ENCODE peak calls at places on chromosomes 13 and 19, in nine cellular contexts. X, A, R, K, Q, E, L, S and F are unnamed samples.

GRCh38 chr13:112963641-112964040 is 5.4 kb upstream of the MCF2L start:
- DNase-seq in X (no peak), A (no peak), R (peak), K (no peak), Q (peak), E (no peak), L (no peak), S (no peak), F (no peak)

GRCh38 chr13:110716235-110716505 is 2.7 kb downstream of the ING1 start:
- DNase-seq in X (no peak), A (no peak), R (peak), K (no peak), Q (no peak), E (peak), L (peak), S (peak), F (no peak)

GRCh38 chr19:17659996-17660395 is 28.2 kb downstream of the UNC13A start:
- DNase-seq in X (no peak), A (no peak), R (peak), K (no peak), Q (no peak), E (no peak), L (no peak), S (no peak), F (no peak)

GRCh38 chr19:11064831-11065303 is 24.4 kb upstream of the LDLR start:
- DNase-seq in X (no peak), A (no peak), R (no peak), K (no peak), Q (no peak), E (no peak), L (peak), S (peak), F (no peak)

GRCh38 chr13:29888306-29888705 is 37.9 kb upstream of the UBL3 start:
- DNase-seq in X (no peak), A (no peak), R (no peak), K (no peak), Q (no peak), E (no peak), L (peak), S (no peak), F (no peak)

GRCh38 chr19:18460313-18460712 is 22.4 kb upstream of the ISYNA1 start:
- DNase-seq in X (peak), A (peak), R (peak), K (peak), Q (no peak), E (no peak), L (peak), S (peak), F (no peak)

GRCh38 chr13:94120878-94121277 is 358.6 kb downstream of the DCT start:
- DNase-seq in X (no peak), A (no peak), R (no peak), K (no peak), Q (no peak), E (no peak), L (no peak), S (no peak), F (no peak)

GRCh38 chr13:54958781-54959180 is 1930.2 kb downstream of the OLFM4 start:
- DNase-seq in X (no peak), A (no peak), R (no peak), K (no peak), Q (no peak), E (no peak), L (no peak), S (no peak), F (no peak)

GRCh38 chr13:73732350-73732749 is 401.9 kb downstream of the KLF12 start:
- DNase-seq in X (no peak), A (no peak), R (no peak), K (no peak), Q (no peak), E (no peak), L (no peak), S (no peak), F (no peak)

GRCh38 chr19:48663667-48664066 is 9.2 kb downstream of the NTN5 start:
- DNase-seq in X (no peak), A (no peak), R (no peak), K (no peak), Q (no peak), E (no peak), L (no peak), S (no peak), F (no peak)

GRCh38 chr13:91381371-91381770 is 17.1 kb upstream of the GPC5 start:
- DNase-seq in X (peak), A (peak), R (no peak), K (no peak), Q (no peak), E (no peak), L (peak), S (peak), F (no peak)
- TF ChIP-seq CTCF in X (peak), A (peak), R (peak), K (no peak), Q (peak), E (no peak), L (peak), S (peak), F (peak)

DNA sequence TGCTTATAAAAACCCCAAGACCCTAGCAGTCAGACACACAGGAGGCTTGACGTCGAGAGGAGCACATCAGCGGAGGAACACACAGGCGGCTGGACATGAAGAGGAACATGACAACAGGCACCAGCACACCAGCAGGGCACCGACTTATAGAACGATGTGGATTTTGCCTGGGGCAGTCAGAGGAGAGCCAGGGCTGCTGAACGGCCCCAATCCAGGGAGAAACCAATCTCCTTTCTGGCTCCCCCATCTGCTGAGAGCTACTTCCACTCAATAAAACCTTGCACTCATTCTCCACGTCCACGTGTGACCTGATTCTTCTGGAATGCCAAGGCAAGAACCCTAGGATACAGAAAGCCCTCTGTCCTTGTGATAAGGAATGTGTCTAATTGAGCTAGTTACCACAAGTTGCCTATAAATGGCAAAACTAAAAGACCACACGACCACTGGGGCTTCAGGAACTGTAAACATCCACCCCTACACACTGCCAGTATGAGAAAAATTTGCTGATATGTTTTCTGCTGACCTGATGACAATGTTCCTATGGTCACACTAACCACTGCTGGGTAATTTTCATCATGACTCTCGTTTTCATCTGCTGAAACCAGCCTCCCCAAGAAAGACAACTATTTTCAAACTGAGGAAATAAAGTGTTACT is 35.8 kb upstream of the CEACAM21 start:
- DNase-seq in X (peak), A (no peak), R (no peak), K (no peak), Q (no peak), E (no peak), L (no peak), S (no peak), F (no peak)
- TF ChIP-seq CTCF in X (no peak), A (no peak), R (no peak), K (no peak), Q (no peak), E (no peak), L (no peak), S (no peak), F (no peak)

GRCh38 chr19:35543280-35544109 is 1.9 kb upstream of the TMEM147 start:
- DNase-seq in X (no peak), A (no peak), R (no peak), K (peak), Q (no peak), E (no peak), L (no peak), S (no peak), F (no peak)

GRCh38 chr19:35544110-35544802 is 1.2 kb upstream of the TMEM147 start:
- DNase-seq in X (no peak), A (no peak), R (no peak), K (peak), Q (no peak), E (no peak), L (no peak), S (no peak), F (no peak)

GRCh38 chr19:35539850-35540249 is 5.6 kb upstream of the TMEM147 start:
- DNase-seq in X (no peak), A (no peak), R (no peak), K (no peak), Q (no peak), E (no peak), L (no peak), S (no peak), F (no peak)

GRCh38 chr19:35540356-35540927 is 5.0 kb upstream of the TMEM147 start:
- DNase-seq in X (no peak), A (no peak), R (no peak), K (no peak), Q (no peak), E (no peak), L (no peak), S (no peak), F (no peak)

DNA sequence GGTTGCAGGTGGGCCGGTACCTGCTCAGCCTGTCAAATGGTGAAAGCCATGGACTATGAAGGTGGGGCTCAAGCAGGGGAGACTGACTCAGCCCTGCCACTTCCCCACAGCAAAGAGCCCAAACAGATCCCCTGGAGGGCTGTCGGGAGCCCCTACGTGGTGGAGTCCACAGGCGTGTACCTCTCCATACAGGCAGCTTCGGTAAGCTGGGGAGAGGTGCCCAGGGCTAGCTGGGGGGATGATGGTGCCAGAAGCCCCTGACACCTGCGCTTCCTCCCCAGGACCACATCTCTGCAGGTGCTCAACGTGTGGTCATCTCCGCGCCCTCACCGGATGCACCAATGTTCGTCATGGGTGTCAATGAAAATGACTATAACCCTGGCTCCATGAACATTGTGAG is 3.2 kb upstream of the TMEM147 start:
- DNase-seq in X (no peak), A (no peak), R (no peak), K (no peak), Q (no peak), E (no peak), L (no peak), S (no peak), F (no peak)
- TF ChIP-seq CTCF in X (no peak), A (no peak), R (no peak), K (no peak), Q (no peak), E (no peak), L (no peak), S (no peak), F (no peak)

GRCh38 chr19:50026550-50026906 is 723 bp downstream of the ZNF473 start:
- DNase-seq in X (no peak), A (no peak), R (no peak), K (no peak), Q (no peak), E (no peak), L (no peak), S (no peak), F (no peak)

GRCh38 chr19:50024719-50025021 is 502 bp downstream of the VRK3 start:
- DNase-seq in X (no peak), A (peak), R (peak), K (no peak), Q (no peak), E (no peak), L (no peak), S (no peak), F (no peak)

GRCh38 chr19:50022823-50023222 is 2.3 kb downstream of the VRK3 start:
- DNase-seq in X (no peak), A (no peak), R (no peak), K (no peak), Q (no peak), E (no peak), L (no peak), S (no peak), F (no peak)

GRCh38 chr19:50025794-50026549 is at the start of gene ZNF473:
- DNase-seq in X (peak), A (peak), R (peak), K (peak), Q (peak), E (peak), L (peak), S (peak), F (no peak)

DNA sequence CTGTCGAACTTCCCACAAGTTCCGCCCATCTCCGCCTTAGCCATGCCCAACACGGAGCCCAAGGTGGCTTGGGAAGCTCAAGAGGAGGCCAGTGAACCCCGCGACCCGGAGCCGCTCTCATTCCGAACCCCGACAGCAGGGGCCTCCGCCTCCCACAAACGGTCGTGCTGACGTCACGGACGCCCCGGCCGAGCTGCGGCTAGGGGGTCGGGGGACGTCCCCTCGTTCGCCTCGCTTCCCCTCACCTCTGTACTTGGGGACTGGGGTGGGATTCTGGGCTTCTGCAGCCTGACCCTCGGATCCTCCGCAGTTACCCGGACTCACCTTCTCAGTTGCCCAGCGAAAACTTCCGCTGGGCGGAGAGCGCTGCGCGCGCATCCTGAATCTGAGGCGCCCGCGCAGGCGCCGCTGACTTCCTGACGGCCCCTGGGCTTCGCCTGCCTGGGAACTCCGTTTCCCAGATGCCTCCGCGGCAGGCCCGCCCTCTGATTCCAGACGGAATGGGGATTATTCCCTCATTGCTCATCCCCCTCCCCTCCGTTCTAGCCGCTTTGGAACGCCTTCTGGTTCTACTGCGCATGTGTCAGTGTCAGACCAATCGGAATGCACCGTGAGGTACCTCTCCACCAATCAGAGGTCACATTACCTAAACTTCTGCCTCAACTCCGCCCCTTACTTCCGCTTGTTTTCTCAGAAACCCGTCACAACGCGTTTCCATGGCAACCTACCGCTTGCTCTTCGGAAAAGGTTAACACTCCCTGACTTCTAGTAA is at the start of gene VRK3:
- DNase-seq in X (peak), A (peak), R (peak), K (peak), Q (peak), E (peak), L (peak), S (peak), F (peak)
- TF ChIP-seq CTCF in X (no peak), A (no peak), R (no peak), K (no peak), Q (peak), E (no peak), L (peak), S (no peak), F (no peak)

DNA sequence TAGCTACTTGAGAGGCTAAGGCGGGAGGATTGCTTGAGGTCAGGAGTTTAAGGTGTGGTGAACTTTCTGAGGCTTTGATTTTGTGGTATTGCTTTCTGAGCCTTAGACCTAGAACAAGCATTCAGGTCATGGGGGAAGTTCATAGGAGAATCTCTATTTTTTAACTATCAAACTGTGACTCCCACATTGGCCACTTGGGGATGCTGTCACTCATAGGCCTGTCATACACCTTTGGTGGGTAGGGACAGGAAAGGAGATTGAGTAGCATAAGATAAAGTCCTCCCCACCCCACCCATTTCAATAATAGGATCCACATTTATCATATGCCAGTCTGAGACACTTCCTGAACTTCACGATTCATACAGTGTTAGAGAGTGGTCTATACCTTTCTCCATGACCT is 41.9 kb upstream of the PSG2 start:
- DNase-seq in X (no peak), A (no peak), R (no peak), K (no peak), Q (no peak), E (no peak), L (no peak), S (no peak), F (no peak)
- TF ChIP-seq CTCF in X (no peak), A (no peak), R (no peak), K (no peak), Q (no peak), E (no peak), L (no peak), S (peak), F (no peak)

DNA sequence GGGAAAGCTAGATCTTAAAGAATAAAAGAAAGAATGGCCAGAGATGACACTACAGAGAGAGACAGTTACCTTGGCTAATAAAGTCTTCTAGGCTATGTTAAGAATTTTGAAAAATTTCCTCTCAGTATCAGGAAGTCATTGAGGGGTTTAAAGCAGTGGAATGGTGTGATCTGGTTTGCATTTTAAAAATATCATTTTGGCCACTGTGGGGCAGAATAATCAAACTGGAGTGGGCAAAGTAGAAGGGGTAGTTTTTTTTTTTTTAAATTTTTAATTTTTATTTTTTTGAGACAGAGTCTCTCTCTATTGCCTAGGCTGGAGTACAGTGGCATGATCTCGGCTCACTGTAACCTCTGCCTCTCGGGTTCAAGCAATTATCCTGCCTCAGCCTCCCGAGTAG is 4.4 kb upstream of the CNMD start:
- DNase-seq in X (no peak), A (no peak), R (no peak), K (no peak), Q (no peak), E (no peak), L (no peak), S (peak), F (no peak)
- TF ChIP-seq CTCF in X (no peak), A (peak), R (no peak), K (no peak), Q (peak), E (no peak), L (no peak), S (no peak), F (no peak)